ENCODE peak calls at places on chromosomes 3 and 15, in eight cellular contexts. Z, Q, F, G, K, B, J and P are unnamed samples.

GRCh38 chr3:71087109-71088018 is 496.2 kb downstream of the FOXP1 start:
- DNase-seq in Z (no peak), Q (no peak), F (no peak), G (peak; percentile 67), K (no peak), B (no peak), J (peak; percentile 49), P (no peak)

GRCh38 chr3:170257145-170257544 is 34.9 kb downstream of the PRKCI start:
- DNase-seq in Z (no peak), Q (no peak), F (no peak), G (no peak), K (no peak), B (no peak), J (peak; percentile 17), P (no peak)

GRCh38 chr15:65833501-65834220 is 35.6 kb upstream of the RAB11A start:
- DNase-seq in Z (no peak), Q (peak; percentile 77), F (no peak), G (no peak), K (peak; percentile 42), B (no peak), J (peak; percentile 32), P (no peak)

GRCh38 chr3:118838871-118839270 is 195.8 kb downstream of the IGSF11 start:
- DNase-seq in Z (no peak), Q (no peak), F (no peak), G (no peak), K (no peak), B (no peak), J (no peak), P (no peak)

GRCh38 chr15:26295331-26295730 is 432.2 kb upstream of the ATP10A start:
- DNase-seq in Z (no peak), Q (peak; percentile 93), F (no peak), G (no peak), K (no peak), B (no peak), J (no peak), P (no peak)

GRCh38 chr3:85821130-85821756 is 862.5 kb downstream of the CADM2 start:
- DNase-seq in Z (no peak), Q (peak; percentile 64), F (no peak), G (no peak), K (no peak), B (no peak), J (no peak), P (peak; percentile 12)

GRCh38 chr3:50571486-50571885 is 2.2 kb downstream of the HEMK1 start:
- DNase-seq in Z (no peak), Q (no peak), F (no peak), G (no peak), K (no peak), B (no peak), J (no peak), P (no peak)

GRCh38 chr3:43885908-43886618 is 195.3 kb downstream of the ABHD5 start:
- DNase-seq in Z (no peak), Q (no peak), F (no peak), G (no peak), K (no peak), B (no peak), J (no peak), P (no peak)

GRCh38 chr3:139694542-139694941 is 16.8 kb upstream of the NMNAT3 start:
- DNase-seq in Z (no peak), Q (no peak), F (no peak), G (no peak), K (no peak), B (no peak), J (no peak), P (no peak)

GRCh38 chr3:127730171-127730570 is 57.4 kb downstream of the ABTB1 start:
- DNase-seq in Z (no peak), Q (no peak), F (no peak), G (no peak), K (no peak), B (no peak), J (no peak), P (no peak)

GRCh38 chr3:120214161-120214560 is 70.9 kb downstream of the GPR156 start:
- DNase-seq in Z (peak; percentile 13), Q (peak; percentile 82), F (no peak), G (no peak), K (no peak), B (no peak), J (no peak), P (no peak)

GRCh38 chr15:51377038-51377761 is 35.7 kb downstream of the GLDN start:
- DNase-seq in Z (peak; percentile 20), Q (no peak), F (no peak), G (no peak), K (no peak), B (no peak), J (no peak), P (peak; percentile 55)

GRCh38 chr3:12644297-12644937 is 19.5 kb downstream of the RAF1 start:
- DNase-seq in Z (no peak), Q (no peak), F (no peak), G (no peak), K (no peak), B (no peak), J (no peak), P (no peak)